ENCODE peak calls at places on chromosomes 11 and 22, in ten cellular contexts. B is upper lobe of right lung, W is WTC11, C is A549, D is astrocyte, K is fibroblast of lung, J is fibroblast of the aortic adventitia, U is retinal pigment epithelial cell, X is Peyer's patch, L is colonic mucosa. V is an unnamed sample.

GRCh38 chr11:119434531-119435330 is 11.8 kb upstream of the THY1 start:
- DNase-seq in K (no peak), J (no peak), X (no peak), D (no peak), L (no peak), W (no peak), C (no peak), B (no peak), U (no peak), V (no peak)

GRCh38 chr11:93487032-93487483 is 56.1 kb downstream of the SMCO4 start:
- DNase-seq in U (no peak), L (no peak), W (no peak), X (peak), B (no peak), K (peak), J (no peak), D (no peak), C (no peak), V (no peak)

GRCh38 chr22:17785185-17786184 is 11.2 kb upstream of the BID start:
- DNase-seq in B (peak), U (no peak), W (peak), C (peak), L (peak), X (peak), D (no peak), J (no peak), K (peak), V (no peak)

GRCh38 chr11:73047773-73048371 is 94.2 kb downstream of the FCHSD2 start:
- DNase-seq in D (no peak), C (no peak), X (no peak), B (no peak), K (no peak), J (no peak), W (no peak), U (no peak), L (no peak), V (no peak)

GRCh38 chr11:102587722-102588121 is 37.4 kb downstream of the MMP20 start:
- DNase-seq in D (no peak), C (no peak), X (no peak), W (no peak), U (no peak), L (no peak), K (no peak), B (no peak), J (no peak), V (no peak)

GRCh38 chr22:19877626-19878339 is 23.1 kb upstream of the GNB1L start:
- DNase-seq in U (no peak), K (peak), X (no peak), D (peak), C (no peak), L (no peak), W (peak), J (peak), B (peak), V (peak)

GRCh38 chr22:41847300-41847699 is 14.4 kb downstream of the SREBF2 start:
- DNase-seq in B (no peak), W (no peak), K (no peak), L (no peak), D (no peak), C (no peak), U (no peak), J (no peak), X (no peak), V (no peak)

GRCh38 chr11:111445586-111445985 is 66.5 kb upstream of the POU2AF1 start:
- DNase-seq in D (no peak), J (no peak), W (no peak), C (no peak), U (no peak), X (no peak), B (no peak), K (no peak), L (no peak), V (no peak)

GRCh38 chr22:17891427-17892167 is 117.3 kb upstream of the BID start:
- DNase-seq in C (peak), D (no peak), L (peak), W (peak), J (no peak), K (no peak), X (peak), U (no peak), B (no peak), V (no peak)

GRCh38 chr22:50189184-50189848 is 3.6 kb downstream of the TRABD start:
- DNase-seq in D (no peak), W (no peak), C (no peak), L (peak), B (no peak), X (no peak), U (no peak), K (no peak), J (no peak), V (no peak)

GRCh38 chr22:35212020-35212419 is 45.3 kb upstream of the HMGXB4 start:
- DNase-seq in C (no peak), X (no peak), D (peak), K (no peak), B (no peak), U (no peak), L (no peak), J (peak), W (no peak), V (no peak)

GRCh38 chr11:125236072-125236825 is 71.7 kb downstream of the PKNOX2 start:
- DNase-seq in W (no peak), J (no peak), K (no peak), D (no peak), C (no peak), U (no peak), X (no peak), L (no peak), B (no peak), V (no peak)

GRCh38 chr22:46367707-46368191 is 32.2 kb downstream of the TRMU start:
- DNase-seq in X (peak), K (peak), D (peak), J (peak), W (peak), C (peak), B (peak), U (no peak), L (peak), V (no peak)

GRCh38 chr11:112227002-112227401 is 774 bp downstream of the PTS start:
- DNase-seq in K (peak), L (no peak), B (no peak), C (peak), D (peak), J (peak), W (no peak), U (no peak), X (no peak), V (no peak)

GRCh38 chr11:35323076-35323868 is 96.1 kb downstream of the SLC1A2 start:
- DNase-seq in W (no peak), X (no peak), C (no peak), D (peak), J (peak), K (no peak), L (no peak), U (no peak), B (no peak), V (no peak)

GRCh38 chr22:40451230-40451629 is 80.8 kb downstream of the SGSM3 start:
- DNase-seq in L (no peak), C (no peak), D (no peak), X (no peak), U (no peak), J (peak), K (no peak), B (no peak), W (no peak), V (no peak)

GRCh38 chr11:112179601-112180000 is 4.3 kb downstream of the BCO2 start:
- DNase-seq in D (no peak), X (no peak), W (no peak), L (no peak), K (no peak), U (no peak), B (no peak), C (no peak), J (no peak), V (no peak)

GRCh38 chr11:102244681-102245409 is 72.4 kb upstream of the BIRC3 start:
- DNase-seq in C (peak), W (no peak), J (peak), B (no peak), L (no peak), U (no peak), K (peak), D (peak), X (no peak), V (no peak)

GRCh38 chr11:123391646-123392348 is 38.3 kb upstream of the GRAMD1B start:
- DNase-seq in U (no peak), X (no peak), D (no peak), W (no peak), B (no peak), K (no peak), L (no peak), J (no peak), C (no peak), V (no peak)

GRCh38 chr11:87453531-87454089 is 415.9 kb downstream of the TMEM135 start:
- DNase-seq in J (no peak), L (no peak), U (no peak), K (no peak), D (no peak), B (no peak), C (no peak), X (no peak), W (no peak), V (no peak)

GRCh38 chr11:132824642-132825041 is 707.7 kb downstream of the OPCML start:
- DNase-seq in K (no peak), U (no peak), J (no peak), X (no peak), L (no peak), D (no peak), W (no peak), C (no peak), B (no peak), V (no peak)

GRCh38 chr11:62665630-62666258 is 632 bp downstream of the CSKMT start:
- DNase-seq in U (no peak), K (peak), J (peak), X (no peak), W (peak), C (no peak), B (peak), L (peak), D (peak), V (no peak)

GRCh38 chr22:24423519-24424000 is 3.8 kb upstream of the ADORA2A start:
- DNase-seq in W (peak), B (peak), U (no peak), D (no peak), K (no peak), X (peak), C (peak), L (peak), J (peak), V (no peak)

GRCh38 chr11:6321961-6322362 is 1.7 kb upstream of the CAVIN3 start:
- DNase-seq in J (peak), D (peak), U (peak), C (no peak), W (no peak), K (peak), B (no peak), X (no peak), L (no peak), V (no peak)

GRCh38 chr22:48706934-48707748 is 1120.5 kb downstream of the BRD1 start:
- DNase-seq in B (peak), X (peak), K (no peak), D (no peak), W (no peak), U (no peak), L (no peak), J (no peak), C (no peak), V (peak)

GRCh38 chr22:23533328-23533762 is 46.7 kb downstream of the IGLL1 start:
- DNase-seq in L (no peak), W (peak), B (peak), C (peak), U (no peak), J (no peak), D (no peak), K (no peak), X (peak), V (peak)

GRCh38 chr11:107587306-107587979 is 3.5 kb upstream of the ELMOD1 start:
- DNase-seq in K (peak), J (peak), C (no peak), U (no peak), D (peak), L (no peak), B (no peak), W (no peak), X (no peak), V (no peak)

GRCh38 chr11:1862588-1863351 is 9.9 kb downstream of the LSP1 start:
- DNase-seq in W (no peak), L (no peak), K (no peak), B (no peak), U (no peak), X (no peak), C (peak), J (no peak), D (peak), V (no peak)

GRCh38 chr22:41768420-41768819 is 32.1 kb upstream of the CCDC134 start:
- DNase-seq in K (no peak), C (no peak), B (no peak), W (no peak), X (no peak), U (peak), D (peak), J (peak), L (no peak), V (no peak)

GRCh38 chr11:46295312-46295995 is 18.0 kb downstream of the CREB3L1 start:
- DNase-seq in W (peak), D (peak), X (peak), U (no peak), K (peak), L (no peak), J (peak), C (no peak), B (peak), V (no peak)

GRCh38 chr11:131691558-131692041 is 321.2 kb downstream of the NTM start:
- DNase-seq in W (peak), J (peak), L (peak), X (no peak), K (peak), U (no peak), C (no peak), D (no peak), B (no peak), V (no peak)

GRCh38 chr11:126347751-126348628 is 7.5 kb upstream of the ST3GAL4 start:
- DNase-seq in K (no peak), L (no peak), J (no peak), B (no peak), W (no peak), U (no peak), X (peak), C (no peak), D (no peak), V (peak)

GRCh38 chr22:43435851-43436535 is 24.2 kb downstream of the MPPED1 start:
- DNase-seq in D (no peak), W (no peak), X (no peak), L (no peak), U (no peak), K (no peak), B (peak), J (no peak), C (no peak), V (no peak)

GRCh38 chr11:100980156-100980555 is 149.5 kb downstream of the PGR start:
- DNase-seq in C (peak), X (no peak), W (no peak), K (peak), B (no peak), U (peak), J (peak), D (no peak), L (no peak), V (no peak)

GRCh38 chr11:55949330-55949729 is 13.1 kb upstream of the OR5I1 start:
- DNase-seq in K (no peak), C (no peak), X (no peak), W (no peak), L (no peak), J (no peak), U (no peak), B (no peak), D (no peak), V (no peak)

DNA sequence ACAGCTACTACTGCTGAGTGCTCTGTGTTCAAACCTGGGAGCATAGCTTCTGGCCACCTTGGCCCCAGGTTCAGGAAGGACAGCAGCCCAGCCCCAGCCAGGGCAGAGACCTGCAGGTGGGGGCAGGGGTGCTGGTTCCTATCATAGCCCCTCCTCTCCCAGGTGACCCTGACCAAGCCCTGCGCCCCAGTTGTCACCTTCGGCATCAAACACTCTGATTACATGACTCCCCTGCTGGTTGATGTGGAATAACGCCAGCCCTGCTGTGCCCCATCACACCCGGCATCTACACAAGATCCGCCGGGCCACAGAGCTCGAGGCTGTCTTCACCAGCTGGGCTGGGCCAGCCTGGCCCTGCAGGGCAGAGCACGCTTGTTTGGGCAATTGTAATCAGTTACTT is 6.9 kb downstream of the SCGB1C1 start:
- DNase-seq in B (peak), J (no peak), U (no peak), C (no peak), W (no peak), L (no peak), K (no peak), X (peak), D (no peak), V (peak)
- TF ChIP-seq CTCF in B (no peak), J (no peak), U (no peak), C (no peak), W (no peak), L (no peak), K (no peak), X (no peak), D (no peak), V (no peak)

GRCh38 chr11:69949327-69949726 is 128.8 kb upstream of the ANO1 start:
- DNase-seq in B (peak), J (peak), L (no peak), K (peak), W (no peak), C (peak), U (peak), X (peak), D (peak), V (peak)

GRCh38 chr11:69947772-69948255 is 128.6 kb upstream of the FGF3 start:
- DNase-seq in W (no peak), L (no peak), B (peak), X (peak), J (no peak), U (no peak), K (no peak), D (no peak), C (no peak), V (peak)

GRCh38 chr11:69950120-69950519 is 128.0 kb upstream of the ANO1 start:
- DNase-seq in B (no peak), W (peak), L (peak), J (peak), C (peak), U (no peak), X (peak), K (peak), D (no peak), V (peak)

GRCh38 chr11:69947059-69947771 is 128.0 kb upstream of the FGF3 start:
- DNase-seq in X (peak), L (no peak), K (no peak), W (no peak), B (peak), J (peak), U (no peak), D (no peak), C (no peak), V (peak)

GRCh38 chr11:69948256-69949141 is 129.3 kb upstream of the FGF3 start:
- DNase-seq in L (peak), D (peak), K (peak), W (no peak), B (peak), X (peak), C (peak), U (peak), J (peak), V (peak)
- TF ChIP-seq CTCF in L (no peak), D (no peak), K (no peak), W (no peak), B (no peak), X (no peak), C (peak), U (peak), J (no peak), V (peak)

GRCh38 chr22:31123292-31123602 is 481 bp downstream of the INPP5J start:
- DNase-seq in K (no peak), U (no peak), B (no peak), C (no peak), L (no peak), X (no peak), J (no peak), D (no peak), W (no peak), V (no peak)

GRCh38 chr22:31122532-31123291 is at the start of gene INPP5J:
- DNase-seq in W (peak), L (peak), B (peak), X (peak), J (peak), K (peak), D (peak), C (peak), U (no peak), V (peak)

GRCh38 chr22:31124811-31125465 is 2.2 kb downstream of the INPP5J start:
- DNase-seq in W (no peak), X (no peak), D (no peak), K (no peak), B (no peak), L (no peak), U (no peak), J (no peak), C (no peak), V (peak)

GRCh38 chr22:31125521-31126117 is 2.9 kb downstream of the INPP5J start:
- DNase-seq in W (no peak), B (no peak), X (no peak), K (no peak), J (no peak), D (no peak), U (no peak), C (no peak), L (no peak), V (peak)

GRCh38 chr22:31124290-31124689 is 1.5 kb downstream of the INPP5J start:
- DNase-seq in U (no peak), X (no peak), L (no peak), C (no peak), D (no peak), W (no peak), J (no peak), K (no peak), B (no peak), V (peak)
- TF ChIP-seq CTCF in U (no peak), X (no peak), L (no peak), C (no peak), D (no peak), W (no peak), J (no peak), K (no peak), B (no peak), V (no peak)

GRCh38 chr22:31230155-31230870 is 18.2 kb downstream of the LIMK2 start:
- DNase-seq in L (no peak), U (peak), J (peak), B (no peak), X (no peak), W (no peak), D (no peak), K (peak), C (no peak), V (no peak)
- TF ChIP-seq CTCF in L (no peak), U (no peak), J (no peak), B (no peak), X (no peak), W (no peak), D (no peak), K (no peak), C (no peak), V (no peak)

GRCh38 chr11:63920870-63921417 is 4.0 kb upstream of the RCOR2 start:
- DNase-seq in B (no peak), K (no peak), W (peak), J (no peak), X (no peak), D (no peak), L (peak), C (no peak), U (no peak), V (no peak)
- TF ChIP-seq CTCF in B (peak), K (peak), W (peak), J (peak), X (peak), D (peak), L (peak), C (peak), U (peak), V (peak)

DNA sequence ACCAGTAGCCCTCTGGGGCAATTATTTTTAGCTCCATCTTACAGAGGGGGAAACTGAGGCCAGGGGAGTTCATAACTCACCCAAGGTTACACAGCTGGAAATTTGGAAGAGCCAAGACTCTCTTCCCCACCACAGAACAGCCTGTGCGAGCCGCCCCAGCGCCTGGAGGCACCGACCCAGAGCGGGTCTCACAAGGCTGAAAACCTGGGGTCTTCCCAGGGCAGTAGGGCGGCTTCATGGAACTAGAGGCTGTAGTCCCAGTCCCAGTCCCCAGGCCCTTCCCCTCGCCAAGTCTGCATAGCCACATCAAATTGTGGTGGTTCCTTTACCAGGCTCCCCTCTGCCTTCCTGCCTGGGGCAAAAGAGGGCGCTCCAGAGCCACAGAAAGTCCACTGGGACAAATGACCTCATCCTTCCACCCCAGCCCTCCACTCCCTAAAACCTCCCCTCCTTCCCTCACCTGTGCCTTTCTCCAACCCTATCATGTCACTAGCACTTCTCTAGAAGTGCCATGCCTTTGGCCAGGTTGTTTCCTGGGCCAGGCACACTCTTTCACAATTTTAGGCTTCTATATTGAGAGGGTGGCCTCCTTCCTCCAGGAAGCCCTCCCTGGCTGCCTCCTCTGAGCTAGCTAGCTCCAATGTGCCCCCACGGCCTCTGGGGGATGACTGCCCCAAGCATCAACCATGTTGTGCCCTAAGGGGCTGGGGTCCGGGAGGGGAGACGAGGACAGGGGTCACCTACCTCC is 15.2 kb upstream of the CDC42EP1 start:
- DNase-seq in W (peak), L (peak), U (no peak), X (peak), B (peak), D (no peak), C (peak), K (peak), J (peak), V (no peak)
- TF ChIP-seq CTCF in W (peak), L (peak), U (peak), X (no peak), B (peak), D (peak), C (peak), K (peak), J (peak), V (peak)

V was measured in chondrocyte.